ENCODE peak calls at places on chromosome 5, in eight cellular contexts. One of them, this sample, is unnamed.

GRCh38 chr5:54243483-54244080 is 66.8 kb downstream of the ARL15 start:
- DNase-seq in HCT116: peak
- DNase-seq in GM23338: peak
- DNase-seq in fibroblast of lung: peak
- DNase-seq in PC-3: peak
- DNase-seq in MM.1S: peak
- DNase-seq in keratinocyte: no peak
- DNase-seq in neural progenitor cell: peak
- DNase-seq in this sample: no peak

GRCh38 chr5:11981986-11982385 is 77.7 kb upstream of the CTNND2 start:
- DNase-seq in GM23338: no peak
- DNase-seq in MM.1S: no peak
- DNase-seq in keratinocyte: no peak
- DNase-seq in HCT116: no peak
- DNase-seq in fibroblast of lung: no peak
- DNase-seq in neural progenitor cell: no peak
- DNase-seq in PC-3: peak
- DNase-seq in this sample: no peak

GRCh38 chr5:66828551-66829421 is 232.6 kb downstream of the MAST4 start:
- DNase-seq in MM.1S: peak
- DNase-seq in fibroblast of lung: peak
- DNase-seq in HCT116: no peak
- DNase-seq in GM23338: peak
- DNase-seq in keratinocyte: no peak
- DNase-seq in neural progenitor cell: peak
- DNase-seq in PC-3: peak
- DNase-seq in this sample: no peak

GRCh38 chr5:159099049-159099760 is 511 bp downstream of the EBF1 start:
- DNase-seq in MM.1S: peak
- DNase-seq in PC-3: peak
- DNase-seq in keratinocyte: no peak
- DNase-seq in GM23338: peak
- DNase-seq in HCT116: no peak
- DNase-seq in fibroblast of lung: peak
- DNase-seq in neural progenitor cell: peak
- DNase-seq in this sample: no peak

GRCh38 chr5:116738270-116738947 is 163.8 kb upstream of the SEMA6A start:
- DNase-seq in HCT116: no peak
- DNase-seq in PC-3: no peak
- DNase-seq in fibroblast of lung: no peak
- DNase-seq in keratinocyte: no peak
- DNase-seq in MM.1S: no peak
- DNase-seq in neural progenitor cell: peak
- DNase-seq in GM23338: peak
- DNase-seq in this sample: no peak

GRCh38 chr5:103013933-103014552 is 105.9 kb downstream of the GIN1 start:
- DNase-seq in PC-3: peak
- DNase-seq in GM23338: no peak
- DNase-seq in neural progenitor cell: no peak
- DNase-seq in keratinocyte: no peak
- DNase-seq in fibroblast of lung: no peak
- DNase-seq in MM.1S: no peak
- DNase-seq in HCT116: no peak
- DNase-seq in this sample: no peak

GRCh38 chr5:55344392-55344992 is 36.7 kb downstream of the MTREX start:
- DNase-seq in neural progenitor cell: peak
- DNase-seq in fibroblast of lung: peak
- DNase-seq in HCT116: peak
- DNase-seq in keratinocyte: no peak
- DNase-seq in GM23338: peak
- DNase-seq in MM.1S: peak
- DNase-seq in PC-3: peak
- DNase-seq in this sample: no peak

GRCh38 chr5:160342413-160342941 is 27.9 kb downstream of the C1QTNF2 start:
- DNase-seq in GM23338: no peak
- DNase-seq in HCT116: no peak
- DNase-seq in fibroblast of lung: peak
- DNase-seq in MM.1S: no peak
- DNase-seq in neural progenitor cell: no peak
- DNase-seq in keratinocyte: peak
- DNase-seq in PC-3: peak
- DNase-seq in this sample: no peak

GRCh38 chr5:168683247-168683926 is 104.2 kb upstream of the PANK3 start:
- DNase-seq in keratinocyte: no peak
- DNase-seq in GM23338: no peak
- DNase-seq in fibroblast of lung: no peak
- DNase-seq in MM.1S: no peak
- DNase-seq in PC-3: no peak
- DNase-seq in neural progenitor cell: no peak
- DNase-seq in HCT116: no peak
- DNase-seq in this sample: no peak

GRCh38 chr5:159536166-159536565 is 205.9 kb upstream of the IL12B start:
- DNase-seq in HCT116: no peak
- DNase-seq in fibroblast of lung: no peak
- DNase-seq in neural progenitor cell: no peak
- DNase-seq in MM.1S: no peak
- DNase-seq in PC-3: no peak
- DNase-seq in GM23338: no peak
- DNase-seq in keratinocyte: no peak
- DNase-seq in this sample: no peak

GRCh38 chr5:59143926-59144333 is 561.1 kb downstream of the RAB3C start:
- DNase-seq in GM23338: no peak
- DNase-seq in PC-3: no peak
- DNase-seq in MM.1S: peak
- DNase-seq in neural progenitor cell: no peak
- DNase-seq in HCT116: no peak
- DNase-seq in keratinocyte: no peak
- DNase-seq in fibroblast of lung: no peak
- DNase-seq in this sample: no peak

GRCh38 chr5:93278876-93279275 is 302.1 kb downstream of the NR2F1-AS1 start:
- DNase-seq in neural progenitor cell: no peak
- DNase-seq in HCT116: no peak
- DNase-seq in MM.1S: no peak
- DNase-seq in GM23338: no peak
- DNase-seq in PC-3: peak
- DNase-seq in keratinocyte: no peak
- DNase-seq in fibroblast of lung: peak
- DNase-seq in this sample: no peak

GRCh38 chr5:310516-310915 is 11.0 kb upstream of the AHRR start:
- DNase-seq in HCT116: no peak
- DNase-seq in PC-3: peak
- DNase-seq in MM.1S: no peak
- DNase-seq in GM23338: no peak
- DNase-seq in keratinocyte: no peak
- DNase-seq in fibroblast of lung: no peak
- DNase-seq in neural progenitor cell: no peak
- DNase-seq in this sample: no peak
- H3K4me2 ChIP-seq in HCT116: no peak
- H3K4me2 ChIP-seq in PC-3: peak
- H3K4me2 ChIP-seq in MM.1S: no peak
- H3K4me2 ChIP-seq in GM23338: no peak
- H3K4me2 ChIP-seq in keratinocyte: no peak
- H3K4me2 ChIP-seq in fibroblast of lung: no peak
- H3K4me2 ChIP-seq in neural progenitor cell: no peak
- H3K4me2 ChIP-seq in this sample: no peak

DNA sequence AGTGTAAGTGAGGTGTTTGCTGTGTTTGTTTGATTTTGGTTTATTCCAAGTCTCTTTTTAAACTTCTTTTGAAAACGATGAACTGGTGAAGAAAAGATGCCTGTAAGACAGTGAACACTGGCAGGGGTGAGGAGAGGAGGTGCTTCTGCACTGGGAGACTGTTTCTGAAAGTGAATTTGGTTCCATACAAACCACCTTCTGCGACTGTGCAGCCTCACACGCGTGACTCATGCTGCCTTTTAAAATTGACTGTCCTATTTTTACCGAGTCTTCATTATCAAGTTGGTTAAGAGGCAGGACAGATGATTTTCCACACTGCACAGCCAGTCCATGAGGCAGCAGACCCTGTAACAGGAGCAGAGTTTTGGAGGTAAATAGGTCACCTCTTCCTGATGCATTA is 340.6 kb downstream of the MTRR start:
- DNase-seq in GM23338: no peak
- DNase-seq in neural progenitor cell: no peak
- DNase-seq in MM.1S: peak
- DNase-seq in fibroblast of lung: no peak
- DNase-seq in keratinocyte: no peak
- DNase-seq in HCT116: no peak
- DNase-seq in PC-3: peak
- DNase-seq in this sample: no peak
- TF ChIP-seq EZH2 in GM23338: no peak
- TF ChIP-seq EZH2 in neural progenitor cell: no peak
- TF ChIP-seq EZH2 in MM.1S: no peak
- TF ChIP-seq EZH2 in fibroblast of lung: no peak
- TF ChIP-seq EZH2 in keratinocyte: no peak
- TF ChIP-seq EZH2 in HCT116: no peak
- TF ChIP-seq EZH2 in PC-3: no peak
- TF ChIP-seq EZH2 in this sample: no peak

DNA sequence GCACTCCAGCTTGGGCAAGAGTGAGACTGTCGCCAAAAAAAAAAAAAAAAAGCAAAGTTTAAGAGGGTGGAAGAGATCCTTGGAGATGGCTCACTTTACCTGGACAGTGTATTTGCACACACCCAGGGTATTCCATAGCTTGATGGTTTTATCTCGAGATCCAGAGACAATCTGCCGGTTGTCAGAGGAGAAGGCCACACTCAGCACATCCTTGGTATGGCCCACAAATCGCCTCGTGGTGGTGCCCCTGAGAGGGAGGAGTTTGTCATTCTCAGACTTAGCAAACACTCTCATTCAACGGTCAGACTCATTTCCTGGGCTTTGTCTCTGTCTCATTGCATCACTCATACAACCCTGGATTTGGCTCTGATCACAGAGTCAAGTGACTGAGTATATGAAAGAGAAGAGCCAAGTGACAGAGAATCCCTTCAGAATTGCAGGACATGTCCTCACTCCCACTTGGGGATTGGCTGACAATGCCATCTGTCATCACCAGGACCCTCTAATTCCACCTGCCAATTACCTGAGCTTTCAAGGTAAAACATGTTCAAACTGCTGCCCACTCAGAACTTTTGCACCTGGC is 2.2 kb downstream of the RACK1 start:
- DNase-seq in neural progenitor cell: no peak
- DNase-seq in fibroblast of lung: peak
- DNase-seq in MM.1S: peak
- DNase-seq in HCT116: no peak
- DNase-seq in PC-3: peak
- DNase-seq in keratinocyte: no peak
- DNase-seq in GM23338: no peak
- DNase-seq in this sample: no peak
- H3K4me2 ChIP-seq in neural progenitor cell: peak
- H3K4me2 ChIP-seq in fibroblast of lung: peak
- H3K4me2 ChIP-seq in MM.1S: peak
- H3K4me2 ChIP-seq in HCT116: peak
- H3K4me2 ChIP-seq in PC-3: peak
- H3K4me2 ChIP-seq in keratinocyte: peak
- H3K4me2 ChIP-seq in GM23338: peak
- H3K4me2 ChIP-seq in this sample: peak

GRCh38 chr5:170232786-170233185 is at the start of gene C5orf58:
- DNase-seq in PC-3: no peak
- DNase-seq in neural progenitor cell: no peak
- DNase-seq in GM23338: peak
- DNase-seq in HCT116: no peak
- DNase-seq in fibroblast of lung: no peak
- DNase-seq in keratinocyte: no peak
- DNase-seq in MM.1S: no peak
- DNase-seq in this sample: no peak

GRCh38 chr5:170238456-170238855 is 5.7 kb downstream of the C5orf58 start:
- DNase-seq in neural progenitor cell: no peak
- DNase-seq in HCT116: no peak
- DNase-seq in PC-3: no peak
- DNase-seq in fibroblast of lung: no peak
- DNase-seq in MM.1S: peak
- DNase-seq in keratinocyte: no peak
- DNase-seq in GM23338: no peak
- DNase-seq in this sample: no peak

GRCh38 chr5:170233358-170233892 is 640 bp downstream of the C5orf58 start:
- DNase-seq in keratinocyte: no peak
- DNase-seq in MM.1S: no peak
- DNase-seq in fibroblast of lung: no peak
- DNase-seq in PC-3: no peak
- DNase-seq in GM23338: no peak
- DNase-seq in neural progenitor cell: no peak
- DNase-seq in HCT116: no peak
- DNase-seq in this sample: no peak

GRCh38 chr5:170235881-170236864 is 3.4 kb downstream of the C5orf58 start:
- DNase-seq in PC-3: no peak
- DNase-seq in neural progenitor cell: no peak
- DNase-seq in GM23338: no peak
- DNase-seq in fibroblast of lung: no peak
- DNase-seq in keratinocyte: no peak
- DNase-seq in MM.1S: no peak
- DNase-seq in HCT116: no peak
- DNase-seq in this sample: no peak
- TF ChIP-seq EZH2 in PC-3: no peak
- TF ChIP-seq EZH2 in neural progenitor cell: no peak
- TF ChIP-seq EZH2 in GM23338: no peak
- TF ChIP-seq EZH2 in fibroblast of lung: no peak
- TF ChIP-seq EZH2 in keratinocyte: no peak
- TF ChIP-seq EZH2 in MM.1S: no peak
- TF ChIP-seq EZH2 in HCT116: no peak
- TF ChIP-seq EZH2 in this sample: no peak

GRCh38 chr5:173598686-173599085 is 17.8 kb downstream of the BOD1 start:
- DNase-seq in fibroblast of lung: no peak
- DNase-seq in keratinocyte: no peak
- DNase-seq in PC-3: no peak
- DNase-seq in neural progenitor cell: no peak
- DNase-seq in GM23338: no peak
- DNase-seq in MM.1S: no peak
- DNase-seq in HCT116: no peak
- DNase-seq in this sample: no peak

GRCh38 chr5:173602423-173602822 is 14.0 kb downstream of the BOD1 start:
- DNase-seq in GM23338: peak
- DNase-seq in PC-3: no peak
- DNase-seq in MM.1S: no peak
- DNase-seq in HCT116: no peak
- DNase-seq in neural progenitor cell: no peak
- DNase-seq in fibroblast of lung: peak
- DNase-seq in keratinocyte: no peak
- DNase-seq in this sample: no peak

GRCh38 chr5:173604141-173604540 is 12.3 kb downstream of the BOD1 start:
- DNase-seq in fibroblast of lung: no peak
- DNase-seq in GM23338: no peak
- DNase-seq in MM.1S: no peak
- DNase-seq in PC-3: no peak
- DNase-seq in neural progenitor cell: no peak
- DNase-seq in HCT116: no peak
- DNase-seq in keratinocyte: no peak
- DNase-seq in this sample: no peak
- H3K4me2 ChIP-seq in fibroblast of lung: no peak
- H3K4me2 ChIP-seq in GM23338: no peak
- H3K4me2 ChIP-seq in MM.1S: no peak
- H3K4me2 ChIP-seq in PC-3: no peak
- H3K4me2 ChIP-seq in neural progenitor cell: no peak
- H3K4me2 ChIP-seq in HCT116: no peak
- H3K4me2 ChIP-seq in keratinocyte: no peak
- H3K4me2 ChIP-seq in this sample: no peak

GRCh38 chr5:178589180-178590140 is 733 bp downstream of the COL23A1 start:
- DNase-seq in GM23338: peak
- DNase-seq in HCT116: no peak
- DNase-seq in PC-3: no peak
- DNase-seq in neural progenitor cell: peak
- DNase-seq in MM.1S: no peak
- DNase-seq in keratinocyte: no peak
- DNase-seq in fibroblast of lung: peak
- DNase-seq in this sample: no peak
- TF ChIP-seq EZH2 in GM23338: peak
- TF ChIP-seq EZH2 in HCT116: no peak
- TF ChIP-seq EZH2 in PC-3: no peak
- TF ChIP-seq EZH2 in neural progenitor cell: peak
- TF ChIP-seq EZH2 in MM.1S: no peak
- TF ChIP-seq EZH2 in keratinocyte: peak
- TF ChIP-seq EZH2 in fibroblast of lung: no peak
- TF ChIP-seq EZH2 in this sample: no peak

GRCh38 chr5:88695232-88695631 is 187.8 kb downstream of the MEF2C start:
- DNase-seq in MM.1S: no peak
- DNase-seq in HCT116: no peak
- DNase-seq in fibroblast of lung: no peak
- DNase-seq in neural progenitor cell: no peak
- DNase-seq in GM23338: no peak
- DNase-seq in keratinocyte: no peak
- DNase-seq in PC-3: no peak
- DNase-seq in this sample: no peak
- H3K4me2 ChIP-seq in MM.1S: no peak
- H3K4me2 ChIP-seq in HCT116: no peak
- H3K4me2 ChIP-seq in fibroblast of lung: peak
- H3K4me2 ChIP-seq in neural progenitor cell: no peak
- H3K4me2 ChIP-seq in GM23338: peak
- H3K4me2 ChIP-seq in keratinocyte: no peak
- H3K4me2 ChIP-seq in PC-3: no peak
- H3K4me2 ChIP-seq in this sample: no peak